ENCODE peak calls at places on chromosomes 5 and 9, in nine cellular contexts. One of them, this sample, is unnamed.
A peak's percentile ranks its signal among the peaks of the same experiment; 100 is the strongest.

GRCh38 chr9:95157491-95158151 is 159.9 kb downstream of the FANCC start:
- DNase-seq in pons: peak; percentile 7
- DNase-seq in ovary: no peak
- DNase-seq in adipocyte: peak; percentile 76
- DNase-seq in activated T-helper 9 cell treated with anti-CD3 and anti-CD28 coated beads, Interleukin-2, amount 50 U/mL, for 16 hours: no peak
- DNase-seq in kidney tubule cell: no peak
- DNase-seq in NCI-H510A treated with DMSO at 0.1 percent for 48 hours: peak; percentile 79
- DNase-seq in cardiac fibroblast: peak; percentile 96
- DNase-seq in coronary artery: no peak
- DNase-seq in this sample: no peak

GRCh38 chr9:123368481-123369153 is 12.6 kb downstream of the CRB2 start:
- DNase-seq in ovary: no peak
- DNase-seq in NCI-H510A treated with DMSO at 0.1 percent for 48 hours: no peak
- DNase-seq in activated T-helper 9 cell treated with anti-CD3 and anti-CD28 coated beads, Interleukin-2, amount 50 U/mL, for 16 hours: no peak
- DNase-seq in cardiac fibroblast: no peak
- DNase-seq in coronary artery: no peak
- DNase-seq in adipocyte: no peak
- DNase-seq in kidney tubule cell: no peak
- DNase-seq in pons: peak; percentile 53
- DNase-seq in this sample: no peak

GRCh38 chr9:83281306-83282255 is 218.6 kb upstream of the RASEF start:
- DNase-seq in activated T-helper 9 cell treated with anti-CD3 and anti-CD28 coated beads, Interleukin-2, amount 50 U/mL, for 16 hours: no peak
- DNase-seq in coronary artery: no peak
- DNase-seq in adipocyte: peak; percentile 80
- DNase-seq in ovary: no peak
- DNase-seq in pons: peak; percentile 48
- DNase-seq in kidney tubule cell: peak; percentile 100
- DNase-seq in cardiac fibroblast: peak; percentile 58
- DNase-seq in NCI-H510A treated with DMSO at 0.1 percent for 48 hours: no peak
- DNase-seq in this sample: peak; percentile 31

GRCh38 chr5:74766348-74766886 is 500 bp downstream of the GFM2 start:
- DNase-seq in coronary artery: no peak
- DNase-seq in NCI-H510A treated with DMSO at 0.1 percent for 48 hours: peak; percentile 8
- DNase-seq in cardiac fibroblast: peak; percentile 76
- DNase-seq in adipocyte: peak; percentile 81
- DNase-seq in activated T-helper 9 cell treated with anti-CD3 and anti-CD28 coated beads, Interleukin-2, amount 50 U/mL, for 16 hours: no peak
- DNase-seq in pons: peak; percentile 79
- DNase-seq in kidney tubule cell: no peak
- DNase-seq in ovary: no peak
- DNase-seq in this sample: peak; percentile 14

GRCh38 chr9:107491081-107492053 is 1.8 kb upstream of the KLF4 start:
- DNase-seq in NCI-H510A treated with DMSO at 0.1 percent for 48 hours: no peak
- DNase-seq in ovary: peak; percentile 71
- DNase-seq in activated T-helper 9 cell treated with anti-CD3 and anti-CD28 coated beads, Interleukin-2, amount 50 U/mL, for 16 hours: no peak
- DNase-seq in kidney tubule cell: peak; percentile 55
- DNase-seq in cardiac fibroblast: no peak
- DNase-seq in adipocyte: peak; percentile 3
- DNase-seq in pons: no peak
- DNase-seq in coronary artery: peak; percentile 82
- DNase-seq in this sample: no peak

GRCh38 chr9:33131505-33132248 is 35.5 kb downstream of the B4GALT1 start:
- DNase-seq in activated T-helper 9 cell treated with anti-CD3 and anti-CD28 coated beads, Interleukin-2, amount 50 U/mL, for 16 hours: no peak
- DNase-seq in NCI-H510A treated with DMSO at 0.1 percent for 48 hours: peak; percentile 15
- DNase-seq in cardiac fibroblast: no peak
- DNase-seq in adipocyte: no peak
- DNase-seq in kidney tubule cell: no peak
- DNase-seq in pons: no peak
- DNase-seq in ovary: no peak
- DNase-seq in coronary artery: no peak
- DNase-seq in this sample: no peak

GRCh38 chr9:114156311-114156657 is 947 bp downstream of the COL27A1 start:
- DNase-seq in ovary: no peak
- DNase-seq in kidney tubule cell: no peak
- DNase-seq in coronary artery: no peak
- DNase-seq in activated T-helper 9 cell treated with anti-CD3 and anti-CD28 coated beads, Interleukin-2, amount 50 U/mL, for 16 hours: no peak
- DNase-seq in pons: no peak
- DNase-seq in NCI-H510A treated with DMSO at 0.1 percent for 48 hours: no peak
- DNase-seq in cardiac fibroblast: no peak
- DNase-seq in adipocyte: peak; percentile 73
- DNase-seq in this sample: peak; percentile 21

GRCh38 chr9:78676009-78676408 is 379.1 kb downstream of the PSAT1 start:
- DNase-seq in kidney tubule cell: peak; percentile 58
- DNase-seq in adipocyte: no peak
- DNase-seq in cardiac fibroblast: no peak
- DNase-seq in NCI-H510A treated with DMSO at 0.1 percent for 48 hours: no peak
- DNase-seq in pons: no peak
- DNase-seq in coronary artery: no peak
- DNase-seq in activated T-helper 9 cell treated with anti-CD3 and anti-CD28 coated beads, Interleukin-2, amount 50 U/mL, for 16 hours: no peak
- DNase-seq in ovary: no peak
- DNase-seq in this sample: no peak

GRCh38 chr5:67826296-67826695 is 389.3 kb upstream of the PIK3R1 start:
- DNase-seq in pons: no peak
- DNase-seq in cardiac fibroblast: no peak
- DNase-seq in ovary: no peak
- DNase-seq in kidney tubule cell: no peak
- DNase-seq in NCI-H510A treated with DMSO at 0.1 percent for 48 hours: no peak
- DNase-seq in coronary artery: no peak
- DNase-seq in activated T-helper 9 cell treated with anti-CD3 and anti-CD28 coated beads, Interleukin-2, amount 50 U/mL, for 16 hours: no peak
- DNase-seq in adipocyte: no peak
- DNase-seq in this sample: no peak

GRCh38 chr9:87336407-87336806 is 161.3 kb upstream of the DAPK1 start:
- DNase-seq in activated T-helper 9 cell treated with anti-CD3 and anti-CD28 coated beads, Interleukin-2, amount 50 U/mL, for 16 hours: no peak
- DNase-seq in pons: no peak
- DNase-seq in ovary: no peak
- DNase-seq in NCI-H510A treated with DMSO at 0.1 percent for 48 hours: no peak
- DNase-seq in cardiac fibroblast: peak; percentile 45
- DNase-seq in coronary artery: no peak
- DNase-seq in adipocyte: peak; percentile 48
- DNase-seq in kidney tubule cell: peak; percentile 28
- DNase-seq in this sample: peak; percentile 21

GRCh38 chr5:62100201-62100600 is 205.8 kb upstream of the KIF2A start:
- DNase-seq in coronary artery: no peak
- DNase-seq in activated T-helper 9 cell treated with anti-CD3 and anti-CD28 coated beads, Interleukin-2, amount 50 U/mL, for 16 hours: no peak
- DNase-seq in NCI-H510A treated with DMSO at 0.1 percent for 48 hours: no peak
- DNase-seq in cardiac fibroblast: no peak
- DNase-seq in kidney tubule cell: no peak
- DNase-seq in pons: no peak
- DNase-seq in ovary: no peak
- DNase-seq in adipocyte: no peak
- DNase-seq in this sample: no peak

GRCh38 chr9:87441251-87441650 is 56.4 kb upstream of the DAPK1 start:
- DNase-seq in adipocyte: no peak
- DNase-seq in coronary artery: no peak
- DNase-seq in pons: no peak
- DNase-seq in cardiac fibroblast: no peak
- DNase-seq in ovary: no peak
- DNase-seq in NCI-H510A treated with DMSO at 0.1 percent for 48 hours: no peak
- DNase-seq in activated T-helper 9 cell treated with anti-CD3 and anti-CD28 coated beads, Interleukin-2, amount 50 U/mL, for 16 hours: no peak
- DNase-seq in kidney tubule cell: peak; percentile 91
- DNase-seq in this sample: no peak

GRCh38 chr5:132264546-132265335 is 7.2 kb downstream of the PDLIM4 start:
- DNase-seq in activated T-helper 9 cell treated with anti-CD3 and anti-CD28 coated beads, Interleukin-2, amount 50 U/mL, for 16 hours: no peak
- DNase-seq in cardiac fibroblast: no peak
- DNase-seq in pons: no peak
- DNase-seq in kidney tubule cell: no peak
- DNase-seq in coronary artery: peak; percentile 68
- DNase-seq in adipocyte: no peak
- DNase-seq in ovary: no peak
- DNase-seq in NCI-H510A treated with DMSO at 0.1 percent for 48 hours: no peak
- DNase-seq in this sample: no peak

GRCh38 chr5:5356765-5357164 is 65.7 kb upstream of the ICE1 start:
- DNase-seq in ovary: no peak
- DNase-seq in activated T-helper 9 cell treated with anti-CD3 and anti-CD28 coated beads, Interleukin-2, amount 50 U/mL, for 16 hours: no peak
- DNase-seq in NCI-H510A treated with DMSO at 0.1 percent for 48 hours: no peak
- DNase-seq in pons: no peak
- DNase-seq in cardiac fibroblast: no peak
- DNase-seq in adipocyte: no peak
- DNase-seq in kidney tubule cell: no peak
- DNase-seq in coronary artery: no peak
- DNase-seq in this sample: no peak

GRCh38 chr5:72244862-72245371 is 75.1 kb downstream of the MRPS27 start:
- DNase-seq in NCI-H510A treated with DMSO at 0.1 percent for 48 hours: peak; percentile 33
- DNase-seq in adipocyte: peak; percentile 67
- DNase-seq in coronary artery: no peak
- DNase-seq in cardiac fibroblast: peak; percentile 77
- DNase-seq in kidney tubule cell: peak; percentile 52
- DNase-seq in ovary: no peak
- DNase-seq in pons: peak; percentile 93
- DNase-seq in activated T-helper 9 cell treated with anti-CD3 and anti-CD28 coated beads, Interleukin-2, amount 50 U/mL, for 16 hours: no peak
- DNase-seq in this sample: peak; percentile 27

GRCh38 chr9:136587145-136587943 is 41.5 kb upstream of the NOTCH1 start:
- DNase-seq in ovary: peak; percentile 92
- DNase-seq in cardiac fibroblast: peak; percentile 78
- DNase-seq in coronary artery: no peak
- DNase-seq in adipocyte: peak; percentile 75
- DNase-seq in pons: peak; percentile 33
- DNase-seq in NCI-H510A treated with DMSO at 0.1 percent for 48 hours: no peak
- DNase-seq in kidney tubule cell: no peak
- DNase-seq in activated T-helper 9 cell treated with anti-CD3 and anti-CD28 coated beads, Interleukin-2, amount 50 U/mL, for 16 hours: no peak
- DNase-seq in this sample: peak; percentile 63

GRCh38 chr5:155418960-155419579 is 405.5 kb downstream of the KIF4B start:
- DNase-seq in coronary artery: no peak
- DNase-seq in activated T-helper 9 cell treated with anti-CD3 and anti-CD28 coated beads, Interleukin-2, amount 50 U/mL, for 16 hours: no peak
- DNase-seq in kidney tubule cell: peak; percentile 9
- DNase-seq in NCI-H510A treated with DMSO at 0.1 percent for 48 hours: no peak
- DNase-seq in ovary: no peak
- DNase-seq in pons: no peak
- DNase-seq in adipocyte: no peak
- DNase-seq in cardiac fibroblast: no peak
- DNase-seq in this sample: no peak

GRCh38 chr5:94893404-94894145 is 275.1 kb downstream of the SLF1 start:
- DNase-seq in kidney tubule cell: peak; percentile 30
- DNase-seq in NCI-H510A treated with DMSO at 0.1 percent for 48 hours: peak; percentile 2
- DNase-seq in coronary artery: no peak
- DNase-seq in pons: peak; percentile 64
- DNase-seq in adipocyte: peak; percentile 21
- DNase-seq in cardiac fibroblast: peak; percentile 23
- DNase-seq in activated T-helper 9 cell treated with anti-CD3 and anti-CD28 coated beads, Interleukin-2, amount 50 U/mL, for 16 hours: no peak
- DNase-seq in ovary: no peak
- DNase-seq in this sample: no peak

GRCh38 chr5:176737001-176737745 is 73.2 kb upstream of the UNC5A start:
- DNase-seq in coronary artery: peak; percentile 50
- DNase-seq in cardiac fibroblast: no peak
- DNase-seq in activated T-helper 9 cell treated with anti-CD3 and anti-CD28 coated beads, Interleukin-2, amount 50 U/mL, for 16 hours: no peak
- DNase-seq in pons: no peak
- DNase-seq in adipocyte: no peak
- DNase-seq in kidney tubule cell: peak; percentile 81
- DNase-seq in ovary: peak; percentile 4
- DNase-seq in NCI-H510A treated with DMSO at 0.1 percent for 48 hours: no peak
- DNase-seq in this sample: no peak

GRCh38 chr5:176201811-176202210 is 36.4 kb upstream of the SIMC1 start:
- DNase-seq in kidney tubule cell: no peak
- DNase-seq in ovary: no peak
- DNase-seq in NCI-H510A treated with DMSO at 0.1 percent for 48 hours: no peak
- DNase-seq in pons: no peak
- DNase-seq in cardiac fibroblast: no peak
- DNase-seq in adipocyte: no peak
- DNase-seq in activated T-helper 9 cell treated with anti-CD3 and anti-CD28 coated beads, Interleukin-2, amount 50 U/mL, for 16 hours: no peak
- DNase-seq in coronary artery: no peak
- DNase-seq in this sample: no peak

GRCh38 chr9:133758228-133758627 is 20.1 kb upstream of the SARDH start:
- DNase-seq in kidney tubule cell: no peak
- DNase-seq in adipocyte: no peak
- DNase-seq in cardiac fibroblast: no peak
- DNase-seq in NCI-H510A treated with DMSO at 0.1 percent for 48 hours: no peak
- DNase-seq in coronary artery: peak; percentile 61
- DNase-seq in activated T-helper 9 cell treated with anti-CD3 and anti-CD28 coated beads, Interleukin-2, amount 50 U/mL, for 16 hours: no peak
- DNase-seq in ovary: peak; percentile 26
- DNase-seq in pons: no peak
- DNase-seq in this sample: no peak

This sample was measured in hepatic stellate cell.